ENCODE peak calls at places on chromosome 10, in eight cellular contexts. L is T-helper 1 cell; Y is stimulated activated CD8-positive, alpha-beta memory T cell treated with anti-CD3 and anti-CD28 coated beads, Interleukin-2, amount 100 ng/mL, for 1 hour; X is T1000; E is HCT116; W is NCI-H446; D is T follicular helper cell; F is mesothelial cell of epicardium. Q is an unnamed sample.
A peak's percentile ranks its signal among the peaks of the same experiment; 100 is the strongest.

GRCh38 chr10:133378251-133379096 is 588 bp upstream of the PAOX start:
- DNase-seq in L (peak; percentile 57), Y (no peak), X (peak; percentile 51), E (no peak), W (peak; percentile 30), D (peak; percentile 41), F (peak; percentile 76), Q (peak; percentile 32)

GRCh38 chr10:46524471-46525176 is 31.8 kb downstream of the GPRIN2 start:
- DNase-seq in L (no peak), Y (no peak), X (peak; percentile 97), E (peak; percentile 21), W (no peak), D (no peak), F (no peak), Q (peak; percentile 83)

GRCh38 chr10:78600740-78601139 is 468.0 kb upstream of the ZMIZ1 start:
- DNase-seq in L (no peak), Y (no peak), X (no peak), E (no peak), W (no peak), D (no peak), F (no peak), Q (peak; percentile 83)

GRCh38 chr10:101292194-101293006 is 61.6 kb upstream of the BTRC start:
- DNase-seq in L (no peak), Y (no peak), X (no peak), E (no peak), W (peak; percentile 53), D (no peak), F (no peak), Q (no peak)

GRCh38 chr10:36114141-36114540 is 472.0 kb upstream of the FZD8 start:
- DNase-seq in L (no peak), Y (no peak), X (no peak), E (no peak), W (no peak), D (no peak), F (no peak), Q (peak; percentile 31)

GRCh38 chr10:5492322-5492855 is 7.0 kb downstream of the CALML5 start:
- DNase-seq in L (no peak), Y (no peak), X (no peak), E (no peak), W (no peak), D (no peak), F (no peak), Q (no peak)

GRCh38 chr10:133475821-133476640 is 22.3 kb downstream of the SCART1 start:
- DNase-seq in L (peak; percentile 38), Y (no peak), X (no peak), E (no peak), W (no peak), D (no peak), F (no peak), Q (no peak)

GRCh38 chr10:77191324-77192049 is 446.1 kb downstream of the KCNMA1 start:
- DNase-seq in L (no peak), Y (no peak), X (no peak), E (no peak), W (no peak), D (no peak), F (no peak), Q (no peak)

GRCh38 chr10:45278860-45279498 is 36.4 kb downstream of the OR13A1 start:
- DNase-seq in L (no peak), Y (no peak), X (no peak), E (no peak), W (no peak), D (no peak), F (no peak), Q (peak; percentile 72)

GRCh38 chr10:60406182-60406581 is 16.5 kb upstream of the ANK3 start:
- DNase-seq in L (no peak), Y (no peak), X (no peak), E (no peak), W (no peak), D (no peak), F (no peak), Q (no peak)

GRCh38 chr10:90871279-90871760 is 454 bp upstream of the RPP30 start:
- DNase-seq in L (peak; percentile 72), Y (no peak), X (peak; percentile 19), E (no peak), W (peak; percentile 46), D (peak; percentile 14), F (no peak), Q (peak; percentile 84)

GRCh38 chr10:126646101-126646500 is 24.4 kb downstream of the C10orf90 start:
- DNase-seq in L (no peak), Y (no peak), X (peak; percentile 46), E (no peak), W (no peak), D (no peak), F (no peak), Q (no peak)

GRCh38 chr10:102629661-102630614 is 14.3 kb upstream of the TRIM8 start:
- DNase-seq in L (no peak), Y (no peak), X (peak; percentile 61), E (no peak), W (no peak), D (no peak), F (no peak), Q (peak; percentile 93)

GRCh38 chr10:78458983-78459638 is 425.4 kb downstream of the RPS24 start:
- DNase-seq in L (no peak), Y (no peak), X (no peak), E (no peak), W (no peak), D (no peak), F (no peak), Q (peak; percentile 91)

GRCh38 chr10:132974886-132975881 is 32.8 kb upstream of the CFAP46 start:
- DNase-seq in L (no peak), Y (no peak), X (no peak), E (no peak), W (no peak), D (no peak), F (no peak), Q (no peak)

GRCh38 chr10:118967160-118967559 is 62.4 kb upstream of the NANOS1 start:
- DNase-seq in L (no peak), Y (no peak), X (no peak), E (no peak), W (no peak), D (no peak), F (no peak), Q (no peak)

GRCh38 chr10:96671207-96671890 is 49.0 kb downstream of the PIK3AP1 start:
- DNase-seq in L (no peak), Y (no peak), X (no peak), E (no peak), W (no peak), D (no peak), F (no peak), Q (no peak)